ENCODE peak calls at places on chromosomes 2 and 18, in six cellular contexts. Q is GM04503; H is NCI-H774; T is effector CD4-positive, alpha-beta T cell; P is NCI-H2081 treated with DMSO at 0.1 percent for 48 hours; C is NCI-H1092 treated with DMSO at 0.1 percent for 48 hours. L is an unnamed sample.

GRCh38 chr2:211329882-211330281 is 773.5 kb downstream of the CPS1 start:
- DNase-seq in T (no peak), P (no peak), Q (no peak), H (no peak), C (no peak), L (no peak)

GRCh38 chr2:219688560-219689445 is 61.4 kb downstream of the SLC4A3 start:
- DNase-seq in C (no peak), T (no peak), H (no peak), Q (peak), P (no peak), L (peak)

GRCh38 chr2:9972621-9973445 is 21.3 kb downstream of the GRHL1 start:
- DNase-seq in P (no peak), T (no peak), H (no peak), Q (no peak), C (no peak), L (no peak)

GRCh38 chr2:10629819-10630532 is 59.8 kb downstream of the NOL10 start:
- DNase-seq in C (no peak), Q (no peak), H (no peak), T (no peak), P (no peak), L (no peak)

GRCh38 chr18:12911025-12911927 is 27.2 kb upstream of the PTPN2 start:
- DNase-seq in H (no peak), Q (no peak), T (peak), C (no peak), P (no peak), L (no peak)

GRCh38 chr2:59561281-59561680 is 992.2 kb downstream of the BCL11A start:
- DNase-seq in H (no peak), Q (no peak), P (no peak), T (no peak), C (no peak), L (no peak)

GRCh38 chr18:23067236-23067635 is 68.0 kb upstream of the CABLES1 start:
- DNase-seq in C (no peak), Q (no peak), P (no peak), H (no peak), T (no peak), L (no peak)

GRCh38 chr2:47172156-47172921 is 17.2 kb upstream of the STPG4 start:
- DNase-seq in Q (no peak), P (no peak), C (no peak), H (no peak), T (no peak), L (no peak)

GRCh38 chr2:54394392-54394791 is 61.7 kb upstream of the SPTBN1 start:
- DNase-seq in C (no peak), T (no peak), P (no peak), H (no peak), Q (no peak), L (no peak)

GRCh38 chr2:23476786-23477185 is 91.8 kb downstream of the KLHL29 start:
- DNase-seq in T (no peak), Q (no peak), C (no peak), P (no peak), H (no peak), L (no peak)